ENCODE peak calls at places on chromosome 6, in ten cellular contexts. J is body of pancreas, Q is stomach, P is tibial nerve, U is endothelial cell of umbilical vein, S is sigmoid colon, E is spleen, B is heart left ventricle, F is esophagus muscularis mucosa, X is uterus. G is an unnamed sample.
A peak's percentile ranks its signal among the peaks of the same experiment; 100 is the strongest.

GRCh38 chr6:56714982-56715456 is 72.3 kb upstream of the DST start:
- DNase-seq in S (no peak), J (no peak), F (no peak), E (no peak), B (no peak), U (peak; percentile 95), Q (no peak), P (no peak), X (no peak), G (no peak)

GRCh38 chr6:165184192-165184979 is 125.0 kb downstream of the C6orf118 start:
- DNase-seq in Q (no peak), E (no peak), F (no peak), X (no peak), J (no peak), P (no peak), U (no peak), B (no peak), S (no peak), G (no peak)

GRCh38 chr6:158475344-158476302 is 84.3 kb upstream of the TMEM181 start:
- DNase-seq in U (peak; percentile 45), J (peak; percentile 66), S (no peak), E (no peak), B (no peak), X (peak; percentile 16), P (peak; percentile 7), Q (peak; percentile 34), F (no peak), G (peak; percentile 25)

GRCh38 chr6:34955447-34955846 is 66.4 kb downstream of the ANKS1A start:
- DNase-seq in B (no peak), U (peak; percentile 39), Q (no peak), J (peak; percentile 32), S (no peak), P (peak; percentile 32), X (no peak), E (no peak), F (no peak), G (no peak)

GRCh38 chr6:168206186-168206585 is 113.4 kb downstream of the DACT2 start:
- DNase-seq in Q (no peak), P (no peak), J (no peak), X (no peak), F (no peak), E (no peak), B (peak; percentile 31), U (no peak), S (peak; percentile 50), G (no peak)

GRCh38 chr6:17225767-17226166 is 55.4 kb upstream of the RBM24 start:
- DNase-seq in J (no peak), F (no peak), X (no peak), Q (no peak), B (no peak), S (no peak), E (no peak), P (no peak), U (no peak), G (no peak)

GRCh38 chr6:142913511-142914047 is 31.4 kb downstream of the HIVEP2 start:
- DNase-seq in S (no peak), J (peak; percentile 43), B (no peak), F (no peak), E (peak; percentile 86), X (no peak), P (peak; percentile 12), U (no peak), Q (no peak), G (peak; percentile 18)

GRCh38 chr6:80223743-80224212 is 117.3 kb downstream of the BCKDHB start:
- DNase-seq in F (no peak), E (no peak), S (no peak), Q (no peak), U (no peak), J (no peak), B (no peak), P (no peak), X (no peak), G (no peak)

GRCh38 chr6:44053760-44054556 is 73.3 kb downstream of the MRPL14 start:
- DNase-seq in X (no peak), J (no peak), F (no peak), Q (no peak), E (peak; percentile 43), B (no peak), S (no peak), P (no peak), U (peak; percentile 70), G (no peak)

GRCh38 chr6:7051780-7052440 is 55.9 kb upstream of the RREB1 start:
- DNase-seq in Q (peak; percentile 65), X (peak; percentile 47), U (peak; percentile 34), P (no peak), F (no peak), J (peak; percentile 81), B (peak; percentile 86), S (peak; percentile 77), E (peak; percentile 94), G (peak; percentile 69)

GRCh38 chr6:5626727-5627426 is 365.6 kb downstream of the FARS2 start:
- DNase-seq in U (no peak), B (no peak), F (no peak), P (no peak), J (no peak), E (no peak), X (no peak), S (no peak), Q (no peak), G (no peak)

GRCh38 chr6:125749864-125750691 is 646 bp downstream of the HEY2 start:
- DNase-seq in E (no peak), F (no peak), X (no peak), U (no peak), J (no peak), P (no peak), B (no peak), Q (no peak), S (no peak), G (peak; percentile 54)

GRCh38 chr6:106519460-106520394 is 109.6 kb downstream of the RTN4IP1 start:
- DNase-seq in U (no peak), S (peak; percentile 72), Q (peak; percentile 50), P (no peak), J (peak; percentile 66), B (peak; percentile 80), X (no peak), F (no peak), E (peak; percentile 93), G (no peak)

DNA sequence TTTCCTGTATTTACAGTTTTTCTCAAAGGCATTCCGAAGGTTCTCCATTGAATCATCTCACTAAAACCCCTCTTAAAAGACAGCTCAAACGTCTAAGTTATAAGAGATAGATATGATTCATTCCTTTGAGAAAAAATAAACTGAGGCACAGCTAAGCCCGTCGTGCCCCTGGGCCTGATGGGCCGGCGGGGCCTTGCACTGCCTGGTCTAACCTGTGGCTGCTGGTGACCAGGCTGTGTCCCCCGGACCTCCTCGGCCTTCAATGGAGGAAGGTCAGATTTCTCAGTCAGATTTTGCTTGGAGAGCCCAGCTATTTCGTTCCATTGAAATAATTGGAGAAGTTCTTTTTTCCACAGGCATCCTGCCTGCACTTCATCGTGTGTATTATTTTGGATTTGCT is 11.3 kb upstream of the FOXC1 start:
- DNase-seq in Q (no peak), P (no peak), X (no peak), J (no peak), U (no peak), S (no peak), E (peak; percentile 38), B (no peak), F (no peak), G (no peak)
- H3K27me3 ChIP-seq in Q (peaks cover 4% of the 10 kb centered on the region), P (no peaks in the 10 kb centered on the region), X (no peaks in the 10 kb centered on the region), J (no peaks in the 10 kb centered on the region), U (peaks cover 3% of the 10 kb centered on the region), S (peaks cover 10% of the 10 kb centered on the region), E (peaks cover 96% of the 10 kb centered on the region), B (peaks cover 62% of the 10 kb centered on the region), F (peaks cover 14% of the 10 kb centered on the region), G (no peaks in the 10 kb centered on the region)

DNA sequence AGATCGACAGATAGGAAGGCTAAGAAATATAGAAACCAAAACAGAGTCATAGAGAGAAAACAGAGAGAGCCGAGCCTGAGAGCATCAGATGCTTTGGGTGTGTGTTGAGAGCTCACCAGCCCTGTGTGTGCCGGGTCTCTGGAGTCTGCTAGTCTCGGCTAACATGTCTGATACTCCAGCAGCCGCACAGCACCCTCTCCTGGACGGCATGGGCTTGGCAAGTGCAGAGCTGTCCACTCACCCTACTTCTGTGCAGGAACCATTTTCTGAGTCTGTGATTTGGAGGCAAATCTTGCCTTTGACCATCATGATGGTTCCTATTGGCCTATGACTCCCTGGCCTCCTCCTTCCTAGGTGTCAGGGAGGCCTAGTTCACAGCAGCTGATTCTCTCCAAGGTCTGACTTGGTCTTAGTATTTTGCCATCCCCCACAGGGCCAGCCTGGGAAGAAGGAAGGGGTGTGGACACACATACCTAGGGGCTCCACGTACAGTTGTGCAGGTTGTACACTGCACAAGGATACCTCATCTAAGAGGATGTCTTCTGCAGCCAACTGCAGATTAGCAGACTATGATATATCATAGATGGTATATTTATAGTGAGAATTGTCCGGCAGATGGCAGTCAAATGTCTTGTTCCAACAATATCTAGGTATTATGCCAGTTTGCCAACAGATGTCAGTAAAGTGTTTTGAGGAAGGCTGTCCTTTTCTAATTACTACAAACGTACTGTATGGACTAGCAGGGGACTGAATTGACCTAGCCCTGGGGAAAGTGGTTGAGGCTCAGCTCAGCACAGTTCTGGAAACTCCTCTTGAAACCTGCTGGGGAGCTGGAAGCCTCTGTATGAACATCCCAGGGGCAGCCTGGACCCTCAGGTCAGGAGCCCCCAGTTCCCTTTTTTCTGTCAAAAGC is 13.0 kb downstream of the FGD2 start:
- DNase-seq in S (peak; percentile 96), X (peak; percentile 90), B (peak; percentile 93), U (peak; percentile 85), Q (peak; percentile 94), F (peak; percentile 96), J (peak; percentile 94), E (peak; percentile 96), P (peak; percentile 94), G (peak; percentile 96)
- H3K36me3 ChIP-seq in S (no peaks in the 10 kb centered on the region), X (no peaks in the 10 kb centered on the region), B (no peaks in the 10 kb centered on the region), U (no peaks in the 10 kb centered on the region), Q (no peaks in the 10 kb centered on the region), F (no peaks in the 10 kb centered on the region), J (no peaks in the 10 kb centered on the region), E (peaks cover 35% of the 10 kb centered on the region), P (no peaks in the 10 kb centered on the region), G (no peaks in the 10 kb centered on the region)

DNA sequence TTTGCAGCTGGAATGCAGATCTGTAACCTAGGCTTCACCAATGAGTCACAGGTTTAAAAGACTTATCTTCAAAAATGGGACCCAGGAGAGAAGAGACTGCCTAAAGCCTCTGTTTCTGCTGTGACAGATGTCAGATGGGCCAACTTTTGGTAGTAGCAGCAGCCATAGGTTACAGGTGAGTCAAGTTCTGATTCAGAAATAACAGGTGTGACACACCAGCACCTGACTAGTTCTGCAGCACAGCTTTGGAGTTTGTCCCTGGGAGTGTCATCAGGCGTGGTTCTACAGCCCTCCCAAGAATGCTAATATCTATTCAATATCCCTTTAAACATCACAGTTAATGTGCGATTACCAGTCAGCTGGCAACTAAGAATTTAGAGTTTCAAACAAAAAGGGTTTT is 121.9 kb upstream of the BTN3A2 start:
- DNase-seq in U (no peak), X (no peak), J (no peak), Q (no peak), S (no peak), B (no peak), F (no peak), P (no peak), E (no peak), G (no peak)
- TF ChIP-seq POLR2A in U (no peak), X (no peak), J (no peak), Q (no peak), S (no peak), B (no peak), F (no peak), P (no peak), E (no peak), G (no peak)

GRCh38 chr6:63533026-63533425 is 39.3 kb upstream of the LOC128125822 start:
- DNase-seq in U (no peak), F (no peak), X (no peak), S (no peak), E (no peak), P (no peak), J (no peak), Q (no peak), B (no peak), G (no peak)
- H3K27me3 ChIP-seq in U (no peaks in the 10 kb centered on the region), F (no peaks in the 10 kb centered on the region), X (no peaks in the 10 kb centered on the region), S (no peaks in the 10 kb centered on the region), E (no peaks in the 10 kb centered on the region), P (no peaks in the 10 kb centered on the region), J (no peaks in the 10 kb centered on the region), Q (no peaks in the 10 kb centered on the region), B (no peaks in the 10 kb centered on the region), G (no peaks in the 10 kb centered on the region)

G was measured in testis.